ENCODE peak calls at places on chromosomes 1 and 21, in five cellular contexts. R, D, Y, W and A are unnamed samples. For H3K27me3, the result is how much of the 10 kb centered on the place peaks cover.

GRCh38 chr1:99173282-99173681 is 91.0 kb upstream of the PLPPR4 start:
- DNase-seq in R (no peak), D (no peak), W (no peak), Y (no peak), A (no peak)

GRCh38 chr1:55252942-55253589 is 37.9 kb upstream of the USP24 start:
- DNase-seq in D (no peak), R (no peak), W (no peak), Y (no peak), A (no peak)

GRCh38 chr1:39089811-39090519 is 63.8 kb downstream of the NDUFS5 start:
- DNase-seq in D (no peak), Y (no peak), R (peak), W (no peak), A (no peak)

GRCh38 chr1:102107441-102107840 is 110.7 kb upstream of the OLFM3 start:
- DNase-seq in Y (no peak), R (no peak), W (no peak), D (no peak), A (no peak)

GRCh38 chr1:154352581-154353459 is 27.5 kb downstream of the ATP8B2 start:
- DNase-seq in D (peak), W (peak), R (peak), Y (no peak), A (peak)

GRCh38 chr1:71157151-71157550 is 76.3 kb upstream of the ZRANB2 start:
- DNase-seq in W (no peak), Y (no peak), D (no peak), R (no peak), A (no peak)

GRCh38 chr1:152072311-152072710 is 16.6 kb downstream of the TCHHL1 start:
- DNase-seq in R (no peak), D (no peak), Y (no peak), W (no peak), A (no peak)

GRCh38 chr21:36908260-36908908 is 58.1 kb downstream of the HLCS start:
- DNase-seq in R (peak), W (no peak), Y (no peak), D (no peak), A (no peak)

GRCh38 chr1:224801761-224802490 is 127.5 kb upstream of the DNAH14 start:
- DNase-seq in D (no peak), R (no peak), Y (no peak), W (no peak), A (no peak)

GRCh38 chr1:10529772-10530171 is 55.0 kb downstream of the PEX14 start:
- DNase-seq in W (no peak), D (no peak), Y (no peak), R (no peak), A (no peak)

GRCh38 chr1:218945050-218945449 is 228.6 kb upstream of the LYPLAL1 start:
- DNase-seq in Y (no peak), R (peak), D (no peak), W (no peak), A (no peak)

GRCh38 chr1:74195339-74195738 is 2.6 kb downstream of the LRRIQ3 start:
- DNase-seq in R (no peak), Y (no peak), W (no peak), D (no peak), A (no peak)

GRCh38 chr1:167200272-167200671 is 20.4 kb upstream of the POU2F1 start:
- DNase-seq in Y (no peak), W (no peak), D (no peak), R (no peak), A (no peak)

GRCh38 chr1:228275154-228275434 is 67.2 kb downstream of the OBSCN start:
- DNase-seq in Y (peak), R (no peak), D (no peak), W (no peak), A (no peak)
- H3K4me3 ChIP-seq in Y (peak), R (no peak), D (peak), W (peak), A (peak)

DNA sequence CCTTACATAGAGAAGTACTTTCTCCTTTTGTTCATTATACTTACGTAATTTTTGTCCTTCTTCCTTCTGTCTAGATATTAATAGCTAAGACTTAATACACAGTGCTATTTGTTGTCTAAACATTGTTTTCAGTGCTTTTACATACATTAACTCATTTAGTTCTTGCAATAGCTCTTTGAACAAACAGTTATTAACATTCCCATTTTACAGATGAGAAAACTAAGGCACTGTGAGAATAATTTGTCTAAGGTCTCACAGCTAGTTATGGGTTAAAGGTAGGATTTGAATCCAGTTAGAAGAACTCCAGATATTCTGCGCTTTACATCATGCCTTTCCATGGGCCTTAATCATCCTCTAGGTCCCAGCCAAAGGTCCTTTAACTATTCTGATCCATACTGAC is 19.6 kb downstream of the CCDC17 start:
- DNase-seq in R (no peak), Y (no peak), D (no peak), W (no peak), A (no peak)
- H3K27me3 ChIP-seq in R (under half), Y (under half), D (under half), W (under half), A (under half)

GRCh38 chr1:110235181-110235838 is 25.2 kb downstream of the KCNC4 start:
- DNase-seq in R (peak), W (no peak), Y (no peak), D (no peak), A (no peak)
- H3K27ac ChIP-seq in R (no peak), W (peak), Y (no peak), D (peak), A (no peak)

DNA sequence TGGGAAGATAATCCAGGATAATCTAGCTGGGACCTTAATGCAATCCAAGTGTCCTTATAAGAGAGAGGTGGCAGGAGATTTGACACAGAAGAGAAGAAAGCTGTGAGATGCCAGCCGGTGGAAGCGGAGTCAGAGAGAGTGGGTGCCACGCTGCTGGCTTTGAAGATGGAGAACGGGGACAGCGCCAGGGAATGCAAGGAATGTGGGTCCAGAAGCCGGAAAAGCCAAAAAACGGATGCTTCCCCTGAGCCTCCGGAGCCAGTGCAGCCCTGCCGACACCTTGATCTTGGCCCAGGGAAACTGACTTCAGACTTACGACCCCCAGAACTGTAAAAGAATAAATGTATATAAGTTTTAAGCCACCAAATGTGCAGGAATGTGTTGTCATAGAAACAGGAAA is 152.6 kb downstream of the ZNF281 start:
- DNase-seq in R (no peak), D (no peak), W (no peak), Y (no peak), A (no peak)
- H3K4me3 ChIP-seq in R (no peak), D (no peak), W (no peak), Y (no peak), A (no peak)

DNA sequence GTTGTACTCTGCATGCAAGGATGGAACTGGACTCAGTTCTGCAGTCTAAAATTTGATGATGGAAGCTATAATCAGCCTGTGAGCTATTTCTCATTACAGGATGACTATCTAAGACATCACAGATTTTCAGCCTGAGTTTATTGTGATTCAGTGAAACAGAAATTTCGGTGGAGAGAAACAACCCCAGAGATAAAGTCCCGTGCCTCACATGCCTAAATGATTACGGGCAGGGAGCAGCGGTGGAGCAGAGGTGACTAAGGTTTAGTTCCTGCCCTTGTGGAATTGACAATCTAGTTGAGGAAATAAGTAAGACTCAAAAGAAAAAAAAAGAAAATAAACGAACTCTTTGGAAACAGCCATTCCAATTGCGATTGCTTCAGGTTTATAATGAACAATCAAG is 96.9 kb downstream of the GRIK3 start:
- DNase-seq in D (no peak), R (no peak), W (no peak), Y (no peak), A (no peak)
- H3K27me3 ChIP-seq in D (under half), R (under half), W (under half), Y (under half), A (under half)

GRCh38 chr1:19815801-19816736 is 986 bp upstream of the RNF186 start:
- DNase-seq in W (no peak), D (no peak), R (no peak), Y (no peak), A (no peak)
- H3K27ac ChIP-seq in W (no peak), D (no peak), R (no peak), Y (no peak), A (no peak)

GRCh38 chr1:211698161-211699026 is 23.0 kb upstream of the NEK2 start:
- DNase-seq in W (peak), R (peak), Y (peak), D (peak), A (peak)
- H3K4me3 ChIP-seq in W (no peak), R (peak), Y (peak), D (no peak), A (peak)

GRCh38 chr1:34165422-34165921 is 442 bp upstream of the CSMD2 start:
- DNase-seq in R (peak), W (no peak), D (no peak), Y (no peak), A (no peak)
- H3K27me3 ChIP-seq in R (half or more), W (under half), D (under half), Y (under half), A (under half)

GRCh38 chr21:38909929-38910328 is 104.2 kb downstream of the ETS2 start:
- DNase-seq in W (no peak), R (no peak), Y (no peak), D (no peak), A (no peak)
- H3K27ac ChIP-seq in W (no peak), R (no peak), Y (peak), D (peak), A (no peak)